ENCODE peak calls at places on chromosomes 2 and 18, in ten cellular contexts. One of them, this sample, is unnamed.

GRCh38 chr18:76005632-76006031 is 489.4 kb downstream of the ZNF516 start:
- DNase-seq in lower leg skin: no peak
- DNase-seq in WERI-Rb-1: peak
- DNase-seq in ELR: no peak
- DNase-seq in stimulated activated CD8-positive, alpha-beta memory T cell treated with anti-CD3 and anti-CD28 coated beads, Interleukin-15, amount 100 ng/mL, for 48 hours: no peak
- DNase-seq in stimulated activated CD4-positive, alpha-beta T cell treated with anti-CD3 and anti-CD28 coated beads, Interleukin-15, amount 100 ng/mL, for 24 hours: no peak
- DNase-seq in GM03348: no peak
- DNase-seq in islet precursor cell: no peak
- DNase-seq in activated T-cell treated with anti-CD3 and anti-CD28 coated beads for 1 hour: no peak
- DNase-seq in SW480: no peak
- DNase-seq in this sample: no peak

GRCh38 chr18:42525905-42526304 is 570.9 kb downstream of the PIK3C3 start:
- DNase-seq in lower leg skin: no peak
- DNase-seq in WERI-Rb-1: no peak
- DNase-seq in ELR: no peak
- DNase-seq in stimulated activated CD8-positive, alpha-beta memory T cell treated with anti-CD3 and anti-CD28 coated beads, Interleukin-15, amount 100 ng/mL, for 48 hours: no peak
- DNase-seq in stimulated activated CD4-positive, alpha-beta T cell treated with anti-CD3 and anti-CD28 coated beads, Interleukin-15, amount 100 ng/mL, for 24 hours: no peak
- DNase-seq in GM03348: no peak
- DNase-seq in islet precursor cell: no peak
- DNase-seq in activated T-cell treated with anti-CD3 and anti-CD28 coated beads for 1 hour: no peak
- DNase-seq in SW480: no peak
- DNase-seq in this sample: no peak

GRCh38 chr2:133588144-133588543 is 19.9 kb upstream of the NCKAP5 start:
- DNase-seq in lower leg skin: no peak
- DNase-seq in WERI-Rb-1: no peak
- DNase-seq in ELR: no peak
- DNase-seq in stimulated activated CD8-positive, alpha-beta memory T cell treated with anti-CD3 and anti-CD28 coated beads, Interleukin-15, amount 100 ng/mL, for 48 hours: no peak
- DNase-seq in stimulated activated CD4-positive, alpha-beta T cell treated with anti-CD3 and anti-CD28 coated beads, Interleukin-15, amount 100 ng/mL, for 24 hours: no peak
- DNase-seq in GM03348: no peak
- DNase-seq in islet precursor cell: no peak
- DNase-seq in activated T-cell treated with anti-CD3 and anti-CD28 coated beads for 1 hour: no peak
- DNase-seq in SW480: no peak
- DNase-seq in this sample: no peak

GRCh38 chr2:75573145-75573878 is 12.6 kb upstream of the EVA1A start:
- DNase-seq in lower leg skin: no peak
- DNase-seq in WERI-Rb-1: no peak
- DNase-seq in ELR: no peak
- DNase-seq in stimulated activated CD8-positive, alpha-beta memory T cell treated with anti-CD3 and anti-CD28 coated beads, Interleukin-15, amount 100 ng/mL, for 48 hours: no peak
- DNase-seq in stimulated activated CD4-positive, alpha-beta T cell treated with anti-CD3 and anti-CD28 coated beads, Interleukin-15, amount 100 ng/mL, for 24 hours: no peak
- DNase-seq in GM03348: no peak
- DNase-seq in islet precursor cell: no peak
- DNase-seq in activated T-cell treated with anti-CD3 and anti-CD28 coated beads for 1 hour: no peak
- DNase-seq in SW480: no peak
- DNase-seq in this sample: no peak

GRCh38 chr2:42047488-42048317 is at the start of gene PKDCC:
- DNase-seq in lower leg skin: peak
- DNase-seq in WERI-Rb-1: peak
- DNase-seq in ELR: peak
- DNase-seq in stimulated activated CD8-positive, alpha-beta memory T cell treated with anti-CD3 and anti-CD28 coated beads, Interleukin-15, amount 100 ng/mL, for 48 hours: no peak
- DNase-seq in stimulated activated CD4-positive, alpha-beta T cell treated with anti-CD3 and anti-CD28 coated beads, Interleukin-15, amount 100 ng/mL, for 24 hours: peak
- DNase-seq in GM03348: peak
- DNase-seq in islet precursor cell: peak
- DNase-seq in activated T-cell treated with anti-CD3 and anti-CD28 coated beads for 1 hour: no peak
- DNase-seq in SW480: peak
- DNase-seq in this sample: peak

GRCh38 chr2:46737577-46737976 is 178.0 kb downstream of the MCFD2 start:
- DNase-seq in lower leg skin: no peak
- DNase-seq in WERI-Rb-1: no peak
- DNase-seq in ELR: peak
- DNase-seq in stimulated activated CD8-positive, alpha-beta memory T cell treated with anti-CD3 and anti-CD28 coated beads, Interleukin-15, amount 100 ng/mL, for 48 hours: no peak
- DNase-seq in stimulated activated CD4-positive, alpha-beta T cell treated with anti-CD3 and anti-CD28 coated beads, Interleukin-15, amount 100 ng/mL, for 24 hours: no peak
- DNase-seq in GM03348: no peak
- DNase-seq in islet precursor cell: no peak
- DNase-seq in activated T-cell treated with anti-CD3 and anti-CD28 coated beads for 1 hour: no peak
- DNase-seq in SW480: peak
- DNase-seq in this sample: no peak

GRCh38 chr2:67346718-67347407 is 50.3 kb upstream of the ETAA1 start:
- DNase-seq in lower leg skin: no peak
- DNase-seq in WERI-Rb-1: no peak
- DNase-seq in ELR: peak
- DNase-seq in stimulated activated CD8-positive, alpha-beta memory T cell treated with anti-CD3 and anti-CD28 coated beads, Interleukin-15, amount 100 ng/mL, for 48 hours: no peak
- DNase-seq in stimulated activated CD4-positive, alpha-beta T cell treated with anti-CD3 and anti-CD28 coated beads, Interleukin-15, amount 100 ng/mL, for 24 hours: no peak
- DNase-seq in GM03348: no peak
- DNase-seq in islet precursor cell: no peak
- DNase-seq in activated T-cell treated with anti-CD3 and anti-CD28 coated beads for 1 hour: no peak
- DNase-seq in SW480: peak
- DNase-seq in this sample: no peak

GRCh38 chr2:47046271-47046670 is 108.8 kb downstream of the STPG4 start:
- DNase-seq in lower leg skin: no peak
- DNase-seq in WERI-Rb-1: no peak
- DNase-seq in ELR: no peak
- DNase-seq in stimulated activated CD8-positive, alpha-beta memory T cell treated with anti-CD3 and anti-CD28 coated beads, Interleukin-15, amount 100 ng/mL, for 48 hours: no peak
- DNase-seq in stimulated activated CD4-positive, alpha-beta T cell treated with anti-CD3 and anti-CD28 coated beads, Interleukin-15, amount 100 ng/mL, for 24 hours: no peak
- DNase-seq in GM03348: no peak
- DNase-seq in islet precursor cell: no peak
- DNase-seq in activated T-cell treated with anti-CD3 and anti-CD28 coated beads for 1 hour: no peak
- DNase-seq in SW480: no peak
- DNase-seq in this sample: peak

GRCh38 chr2:2960817-2961216 is 416.8 kb downstream of the EIPR1 start:
- DNase-seq in lower leg skin: no peak
- DNase-seq in WERI-Rb-1: no peak
- DNase-seq in ELR: no peak
- DNase-seq in stimulated activated CD8-positive, alpha-beta memory T cell treated with anti-CD3 and anti-CD28 coated beads, Interleukin-15, amount 100 ng/mL, for 48 hours: no peak
- DNase-seq in stimulated activated CD4-positive, alpha-beta T cell treated with anti-CD3 and anti-CD28 coated beads, Interleukin-15, amount 100 ng/mL, for 24 hours: no peak
- DNase-seq in GM03348: no peak
- DNase-seq in islet precursor cell: no peak
- DNase-seq in activated T-cell treated with anti-CD3 and anti-CD28 coated beads for 1 hour: no peak
- DNase-seq in SW480: no peak
- DNase-seq in this sample: no peak

GRCh38 chr18:23143059-23143831 is 8.0 kb downstream of the CABLES1 start:
- DNase-seq in lower leg skin: peak
- DNase-seq in WERI-Rb-1: no peak
- DNase-seq in ELR: peak
- DNase-seq in stimulated activated CD8-positive, alpha-beta memory T cell treated with anti-CD3 and anti-CD28 coated beads, Interleukin-15, amount 100 ng/mL, for 48 hours: no peak
- DNase-seq in stimulated activated CD4-positive, alpha-beta T cell treated with anti-CD3 and anti-CD28 coated beads, Interleukin-15, amount 100 ng/mL, for 24 hours: no peak
- DNase-seq in GM03348: peak
- DNase-seq in islet precursor cell: peak
- DNase-seq in activated T-cell treated with anti-CD3 and anti-CD28 coated beads for 1 hour: no peak
- DNase-seq in SW480: peak
- DNase-seq in this sample: peak

GRCh38 chr2:16104345-16105177 is 164.2 kb downstream of the MYCN start:
- DNase-seq in lower leg skin: no peak
- DNase-seq in WERI-Rb-1: peak
- DNase-seq in ELR: no peak
- DNase-seq in stimulated activated CD8-positive, alpha-beta memory T cell treated with anti-CD3 and anti-CD28 coated beads, Interleukin-15, amount 100 ng/mL, for 48 hours: no peak
- DNase-seq in stimulated activated CD4-positive, alpha-beta T cell treated with anti-CD3 and anti-CD28 coated beads, Interleukin-15, amount 100 ng/mL, for 24 hours: no peak
- DNase-seq in GM03348: no peak
- DNase-seq in islet precursor cell: no peak
- DNase-seq in activated T-cell treated with anti-CD3 and anti-CD28 coated beads for 1 hour: no peak
- DNase-seq in SW480: no peak
- DNase-seq in this sample: no peak

GRCh38 chr18:58847383-58848071 is 17.1 kb upstream of the ZNF532 start:
- DNase-seq in lower leg skin: no peak
- DNase-seq in WERI-Rb-1: peak
- DNase-seq in ELR: no peak
- DNase-seq in stimulated activated CD8-positive, alpha-beta memory T cell treated with anti-CD3 and anti-CD28 coated beads, Interleukin-15, amount 100 ng/mL, for 48 hours: no peak
- DNase-seq in stimulated activated CD4-positive, alpha-beta T cell treated with anti-CD3 and anti-CD28 coated beads, Interleukin-15, amount 100 ng/mL, for 24 hours: peak
- DNase-seq in GM03348: no peak
- DNase-seq in islet precursor cell: peak
- DNase-seq in activated T-cell treated with anti-CD3 and anti-CD28 coated beads for 1 hour: no peak
- DNase-seq in SW480: no peak
- DNase-seq in this sample: no peak

GRCh38 chr18:3230401-3231334 is 10.9 kb upstream of the MYOM1 start:
- DNase-seq in lower leg skin: no peak
- DNase-seq in WERI-Rb-1: no peak
- DNase-seq in ELR: peak
- DNase-seq in stimulated activated CD8-positive, alpha-beta memory T cell treated with anti-CD3 and anti-CD28 coated beads, Interleukin-15, amount 100 ng/mL, for 48 hours: no peak
- DNase-seq in stimulated activated CD4-positive, alpha-beta T cell treated with anti-CD3 and anti-CD28 coated beads, Interleukin-15, amount 100 ng/mL, for 24 hours: no peak
- DNase-seq in GM03348: no peak
- DNase-seq in islet precursor cell: no peak
- DNase-seq in activated T-cell treated with anti-CD3 and anti-CD28 coated beads for 1 hour: no peak
- DNase-seq in SW480: no peak
- DNase-seq in this sample: no peak

GRCh38 chr18:66867653-66868052 is 263.8 kb upstream of the CDH19 start:
- DNase-seq in lower leg skin: no peak
- DNase-seq in WERI-Rb-1: no peak
- DNase-seq in ELR: peak
- DNase-seq in stimulated activated CD8-positive, alpha-beta memory T cell treated with anti-CD3 and anti-CD28 coated beads, Interleukin-15, amount 100 ng/mL, for 48 hours: no peak
- DNase-seq in stimulated activated CD4-positive, alpha-beta T cell treated with anti-CD3 and anti-CD28 coated beads, Interleukin-15, amount 100 ng/mL, for 24 hours: no peak
- DNase-seq in GM03348: no peak
- DNase-seq in islet precursor cell: no peak
- DNase-seq in activated T-cell treated with anti-CD3 and anti-CD28 coated beads for 1 hour: no peak
- DNase-seq in SW480: peak
- DNase-seq in this sample: no peak

GRCh38 chr18:58682429-58683069 is 11.3 kb downstream of the MALT1 start:
- DNase-seq in lower leg skin: peak
- DNase-seq in WERI-Rb-1: no peak
- DNase-seq in ELR: peak
- DNase-seq in stimulated activated CD8-positive, alpha-beta memory T cell treated with anti-CD3 and anti-CD28 coated beads, Interleukin-15, amount 100 ng/mL, for 48 hours: no peak
- DNase-seq in stimulated activated CD4-positive, alpha-beta T cell treated with anti-CD3 and anti-CD28 coated beads, Interleukin-15, amount 100 ng/mL, for 24 hours: no peak
- DNase-seq in GM03348: peak
- DNase-seq in islet precursor cell: peak
- DNase-seq in activated T-cell treated with anti-CD3 and anti-CD28 coated beads for 1 hour: no peak
- DNase-seq in SW480: no peak
- DNase-seq in this sample: no peak

GRCh38 chr2:14816069-14816738 is 183.7 kb downstream of the LRATD1 start:
- DNase-seq in lower leg skin: no peak
- DNase-seq in WERI-Rb-1: no peak
- DNase-seq in ELR: no peak
- DNase-seq in stimulated activated CD8-positive, alpha-beta memory T cell treated with anti-CD3 and anti-CD28 coated beads, Interleukin-15, amount 100 ng/mL, for 48 hours: no peak
- DNase-seq in stimulated activated CD4-positive, alpha-beta T cell treated with anti-CD3 and anti-CD28 coated beads, Interleukin-15, amount 100 ng/mL, for 24 hours: no peak
- DNase-seq in GM03348: no peak
- DNase-seq in islet precursor cell: no peak
- DNase-seq in activated T-cell treated with anti-CD3 and anti-CD28 coated beads for 1 hour: no peak
- DNase-seq in SW480: no peak
- DNase-seq in this sample: no peak

GRCh38 chr2:54599914-54600313 is 123.5 kb upstream of the EML6 start:
- DNase-seq in lower leg skin: peak
- DNase-seq in WERI-Rb-1: no peak
- DNase-seq in ELR: no peak
- DNase-seq in stimulated activated CD8-positive, alpha-beta memory T cell treated with anti-CD3 and anti-CD28 coated beads, Interleukin-15, amount 100 ng/mL, for 48 hours: no peak
- DNase-seq in stimulated activated CD4-positive, alpha-beta T cell treated with anti-CD3 and anti-CD28 coated beads, Interleukin-15, amount 100 ng/mL, for 24 hours: peak
- DNase-seq in GM03348: peak
- DNase-seq in islet precursor cell: peak
- DNase-seq in activated T-cell treated with anti-CD3 and anti-CD28 coated beads for 1 hour: no peak
- DNase-seq in SW480: peak
- DNase-seq in this sample: no peak

GRCh38 chr2:26876260-26876659 is 28.3 kb downstream of the DPYSL5 start:
- DNase-seq in lower leg skin: no peak
- DNase-seq in WERI-Rb-1: no peak
- DNase-seq in ELR: no peak
- DNase-seq in stimulated activated CD8-positive, alpha-beta memory T cell treated with anti-CD3 and anti-CD28 coated beads, Interleukin-15, amount 100 ng/mL, for 48 hours: no peak
- DNase-seq in stimulated activated CD4-positive, alpha-beta T cell treated with anti-CD3 and anti-CD28 coated beads, Interleukin-15, amount 100 ng/mL, for 24 hours: no peak
- DNase-seq in GM03348: no peak
- DNase-seq in islet precursor cell: no peak
- DNase-seq in activated T-cell treated with anti-CD3 and anti-CD28 coated beads for 1 hour: no peak
- DNase-seq in SW480: no peak
- DNase-seq in this sample: no peak

GRCh38 chr2:100606740-100607343 is 44.0 kb downstream of the PDCL3 start:
- DNase-seq in lower leg skin: no peak
- DNase-seq in WERI-Rb-1: no peak
- DNase-seq in ELR: peak
- DNase-seq in stimulated activated CD8-positive, alpha-beta memory T cell treated with anti-CD3 and anti-CD28 coated beads, Interleukin-15, amount 100 ng/mL, for 48 hours: no peak
- DNase-seq in stimulated activated CD4-positive, alpha-beta T cell treated with anti-CD3 and anti-CD28 coated beads, Interleukin-15, amount 100 ng/mL, for 24 hours: peak
- DNase-seq in GM03348: peak
- DNase-seq in islet precursor cell: peak
- DNase-seq in activated T-cell treated with anti-CD3 and anti-CD28 coated beads for 1 hour: peak
- DNase-seq in SW480: peak
- DNase-seq in this sample: no peak

GRCh38 chr2:62216616-62217015 is 20.7 kb downstream of the B3GNT2 start:
- DNase-seq in lower leg skin: peak
- DNase-seq in WERI-Rb-1: no peak
- DNase-seq in ELR: peak
- DNase-seq in stimulated activated CD8-positive, alpha-beta memory T cell treated with anti-CD3 and anti-CD28 coated beads, Interleukin-15, amount 100 ng/mL, for 48 hours: no peak
- DNase-seq in stimulated activated CD4-positive, alpha-beta T cell treated with anti-CD3 and anti-CD28 coated beads, Interleukin-15, amount 100 ng/mL, for 24 hours: no peak
- DNase-seq in GM03348: peak
- DNase-seq in islet precursor cell: no peak
- DNase-seq in activated T-cell treated with anti-CD3 and anti-CD28 coated beads for 1 hour: no peak
- DNase-seq in SW480: no peak
- DNase-seq in this sample: no peak

GRCh38 chr2:55159037-55159651 is 72.9 kb downstream of the CLHC1 start:
- DNase-seq in lower leg skin: no peak
- DNase-seq in WERI-Rb-1: no peak
- DNase-seq in ELR: no peak
- DNase-seq in stimulated activated CD8-positive, alpha-beta memory T cell treated with anti-CD3 and anti-CD28 coated beads, Interleukin-15, amount 100 ng/mL, for 48 hours: no peak
- DNase-seq in stimulated activated CD4-positive, alpha-beta T cell treated with anti-CD3 and anti-CD28 coated beads, Interleukin-15, amount 100 ng/mL, for 24 hours: no peak
- DNase-seq in GM03348: no peak
- DNase-seq in islet precursor cell: no peak
- DNase-seq in activated T-cell treated with anti-CD3 and anti-CD28 coated beads for 1 hour: no peak
- DNase-seq in SW480: no peak
- DNase-seq in this sample: no peak

GRCh38 chr2:229910832-229911412 is 10.9 kb downstream of the TRIP12 start:
- DNase-seq in lower leg skin: no peak
- DNase-seq in WERI-Rb-1: peak
- DNase-seq in ELR: peak
- DNase-seq in stimulated activated CD8-positive, alpha-beta memory T cell treated with anti-CD3 and anti-CD28 coated beads, Interleukin-15, amount 100 ng/mL, for 48 hours: no peak
- DNase-seq in stimulated activated CD4-positive, alpha-beta T cell treated with anti-CD3 and anti-CD28 coated beads, Interleukin-15, amount 100 ng/mL, for 24 hours: no peak
- DNase-seq in GM03348: peak
- DNase-seq in islet precursor cell: no peak
- DNase-seq in activated T-cell treated with anti-CD3 and anti-CD28 coated beads for 1 hour: no peak
- DNase-seq in SW480: peak
- DNase-seq in this sample: no peak

GRCh38 chr2:157785200-157785599 is 90.9 kb downstream of the ACVR1 start:
- DNase-seq in lower leg skin: no peak
- DNase-seq in WERI-Rb-1: peak
- DNase-seq in ELR: no peak
- DNase-seq in stimulated activated CD8-positive, alpha-beta memory T cell treated with anti-CD3 and anti-CD28 coated beads, Interleukin-15, amount 100 ng/mL, for 48 hours: no peak
- DNase-seq in stimulated activated CD4-positive, alpha-beta T cell treated with anti-CD3 and anti-CD28 coated beads, Interleukin-15, amount 100 ng/mL, for 24 hours: no peak
- DNase-seq in GM03348: no peak
- DNase-seq in islet precursor cell: no peak
- DNase-seq in activated T-cell treated with anti-CD3 and anti-CD28 coated beads for 1 hour: no peak
- DNase-seq in SW480: no peak
- DNase-seq in this sample: no peak

GRCh38 chr2:147026664-147027278 is 818.1 kb upstream of the ACVR2A start:
- DNase-seq in lower leg skin: no peak
- DNase-seq in WERI-Rb-1: no peak
- DNase-seq in ELR: peak
- DNase-seq in stimulated activated CD8-positive, alpha-beta memory T cell treated with anti-CD3 and anti-CD28 coated beads, Interleukin-15, amount 100 ng/mL, for 48 hours: no peak
- DNase-seq in stimulated activated CD4-positive, alpha-beta T cell treated with anti-CD3 and anti-CD28 coated beads, Interleukin-15, amount 100 ng/mL, for 24 hours: no peak
- DNase-seq in GM03348: peak
- DNase-seq in islet precursor cell: peak
- DNase-seq in activated T-cell treated with anti-CD3 and anti-CD28 coated beads for 1 hour: no peak
- DNase-seq in SW480: no peak
- DNase-seq in this sample: no peak

GRCh38 chr18:44503854-44504253 is 176.8 kb upstream of the SETBP1 start:
- DNase-seq in lower leg skin: no peak
- DNase-seq in WERI-Rb-1: no peak
- DNase-seq in ELR: no peak
- DNase-seq in stimulated activated CD8-positive, alpha-beta memory T cell treated with anti-CD3 and anti-CD28 coated beads, Interleukin-15, amount 100 ng/mL, for 48 hours: no peak
- DNase-seq in stimulated activated CD4-positive, alpha-beta T cell treated with anti-CD3 and anti-CD28 coated beads, Interleukin-15, amount 100 ng/mL, for 24 hours: no peak
- DNase-seq in GM03348: no peak
- DNase-seq in islet precursor cell: no peak
- DNase-seq in activated T-cell treated with anti-CD3 and anti-CD28 coated beads for 1 hour: no peak
- DNase-seq in SW480: no peak
- DNase-seq in this sample: no peak

GRCh38 chr2:240960963-240961876 is 37.2 kb upstream of the SNED1 start:
- DNase-seq in lower leg skin: peak
- DNase-seq in WERI-Rb-1: no peak
- DNase-seq in ELR: no peak
- DNase-seq in stimulated activated CD8-positive, alpha-beta memory T cell treated with anti-CD3 and anti-CD28 coated beads, Interleukin-15, amount 100 ng/mL, for 48 hours: no peak
- DNase-seq in stimulated activated CD4-positive, alpha-beta T cell treated with anti-CD3 and anti-CD28 coated beads, Interleukin-15, amount 100 ng/mL, for 24 hours: no peak
- DNase-seq in GM03348: no peak
- DNase-seq in islet precursor cell: peak
- DNase-seq in activated T-cell treated with anti-CD3 and anti-CD28 coated beads for 1 hour: no peak
- DNase-seq in SW480: no peak
- DNase-seq in this sample: no peak

GRCh38 chr2:229265727-229266126 is 5.4 kb downstream of the PID1 start:
- DNase-seq in lower leg skin: no peak
- DNase-seq in WERI-Rb-1: no peak
- DNase-seq in ELR: no peak
- DNase-seq in stimulated activated CD8-positive, alpha-beta memory T cell treated with anti-CD3 and anti-CD28 coated beads, Interleukin-15, amount 100 ng/mL, for 48 hours: no peak
- DNase-seq in stimulated activated CD4-positive, alpha-beta T cell treated with anti-CD3 and anti-CD28 coated beads, Interleukin-15, amount 100 ng/mL, for 24 hours: no peak
- DNase-seq in GM03348: no peak
- DNase-seq in islet precursor cell: no peak
- DNase-seq in activated T-cell treated with anti-CD3 and anti-CD28 coated beads for 1 hour: no peak
- DNase-seq in SW480: no peak
- DNase-seq in this sample: no peak